ENCODE peak calls at places on chromosome 15, in seven cellular contexts. One of them, this sample, is unnamed.

GRCh38 chr15:46607103-46607502 is 972.3 kb downstream of the SQOR start:
- DNase-seq in stimulated activated CD8-positive, alpha-beta memory T cell treated with anti-CD3 and anti-CD28 coated beads, Interleukin-15, amount 100 ng/mL, for 1 hour: no peak
- DNase-seq in COR-L47: no peak
- DNase-seq in activated CD8-positive, alpha-beta memory T cell treated with anti-CD3 and anti-CD28 coated beads for 1 hour: no peak
- DNase-seq in testis: no peak
- DNase-seq in frontal cortex: no peak
- DNase-seq in AG08396: no peak
- DNase-seq in this sample: no peak

GRCh38 chr15:41847981-41848380 is 9.3 kb downstream of the PLA2G4B start:
- DNase-seq in testis: no peak
- DNase-seq in COR-L47: no peak
- DNase-seq in frontal cortex: no peak
- DNase-seq in activated CD8-positive, alpha-beta memory T cell treated with anti-CD3 and anti-CD28 coated beads for 1 hour: no peak
- DNase-seq in AG08396: no peak
- DNase-seq in stimulated activated CD8-positive, alpha-beta memory T cell treated with anti-CD3 and anti-CD28 coated beads, Interleukin-15, amount 100 ng/mL, for 1 hour: no peak
- DNase-seq in this sample: no peak

GRCh38 chr15:46170326-46170725 is 535.5 kb downstream of the SQOR start:
- DNase-seq in testis: no peak
- DNase-seq in frontal cortex: no peak
- DNase-seq in activated CD8-positive, alpha-beta memory T cell treated with anti-CD3 and anti-CD28 coated beads for 1 hour: no peak
- DNase-seq in AG08396: no peak
- DNase-seq in stimulated activated CD8-positive, alpha-beta memory T cell treated with anti-CD3 and anti-CD28 coated beads, Interleukin-15, amount 100 ng/mL, for 1 hour: no peak
- DNase-seq in COR-L47: no peak
- DNase-seq in this sample: no peak

GRCh38 chr15:62940755-62941361 is 101.7 kb upstream of the TPM1 start:
- DNase-seq in COR-L47: no peak
- DNase-seq in stimulated activated CD8-positive, alpha-beta memory T cell treated with anti-CD3 and anti-CD28 coated beads, Interleukin-15, amount 100 ng/mL, for 1 hour: no peak
- DNase-seq in AG08396: peak
- DNase-seq in testis: peak
- DNase-seq in frontal cortex: peak
- DNase-seq in activated CD8-positive, alpha-beta memory T cell treated with anti-CD3 and anti-CD28 coated beads for 1 hour: no peak
- DNase-seq in this sample: peak

GRCh38 chr15:32888221-32888761 is 170.5 kb downstream of the GREM1 start:
- DNase-seq in frontal cortex: no peak
- DNase-seq in COR-L47: no peak
- DNase-seq in stimulated activated CD8-positive, alpha-beta memory T cell treated with anti-CD3 and anti-CD28 coated beads, Interleukin-15, amount 100 ng/mL, for 1 hour: no peak
- DNase-seq in AG08396: no peak
- DNase-seq in testis: no peak
- DNase-seq in activated CD8-positive, alpha-beta memory T cell treated with anti-CD3 and anti-CD28 coated beads for 1 hour: no peak
- DNase-seq in this sample: no peak

GRCh38 chr15:67854358-67854757 is 14.5 kb upstream of the RNU6-1 start:
- DNase-seq in AG08396: no peak
- DNase-seq in frontal cortex: no peak
- DNase-seq in testis: no peak
- DNase-seq in COR-L47: no peak
- DNase-seq in activated CD8-positive, alpha-beta memory T cell treated with anti-CD3 and anti-CD28 coated beads for 1 hour: no peak
- DNase-seq in stimulated activated CD8-positive, alpha-beta memory T cell treated with anti-CD3 and anti-CD28 coated beads, Interleukin-15, amount 100 ng/mL, for 1 hour: no peak
- DNase-seq in this sample: no peak

GRCh38 chr15:26325495-26325894 is 447.4 kb downstream of the GABRB3 start:
- DNase-seq in stimulated activated CD8-positive, alpha-beta memory T cell treated with anti-CD3 and anti-CD28 coated beads, Interleukin-15, amount 100 ng/mL, for 1 hour: no peak
- DNase-seq in activated CD8-positive, alpha-beta memory T cell treated with anti-CD3 and anti-CD28 coated beads for 1 hour: no peak
- DNase-seq in AG08396: no peak
- DNase-seq in frontal cortex: no peak
- DNase-seq in COR-L47: no peak
- DNase-seq in testis: no peak
- DNase-seq in this sample: no peak

GRCh38 chr15:71146597-71146996 is 31.3 kb downstream of the THSD4 start:
- DNase-seq in COR-L47: no peak
- DNase-seq in frontal cortex: no peak
- DNase-seq in testis: no peak
- DNase-seq in activated CD8-positive, alpha-beta memory T cell treated with anti-CD3 and anti-CD28 coated beads for 1 hour: no peak
- DNase-seq in AG08396: no peak
- DNase-seq in stimulated activated CD8-positive, alpha-beta memory T cell treated with anti-CD3 and anti-CD28 coated beads, Interleukin-15, amount 100 ng/mL, for 1 hour: no peak
- DNase-seq in this sample: no peak

GRCh38 chr15:85337398-85338074 is 42.9 kb upstream of the AKAP13 start:
- DNase-seq in stimulated activated CD8-positive, alpha-beta memory T cell treated with anti-CD3 and anti-CD28 coated beads, Interleukin-15, amount 100 ng/mL, for 1 hour: no peak
- DNase-seq in COR-L47: no peak
- DNase-seq in activated CD8-positive, alpha-beta memory T cell treated with anti-CD3 and anti-CD28 coated beads for 1 hour: no peak
- DNase-seq in AG08396: no peak
- DNase-seq in frontal cortex: no peak
- DNase-seq in testis: no peak
- DNase-seq in this sample: no peak

GRCh38 chr15:77837649-77838025 is 204.9 kb upstream of the LINGO1 start:
- DNase-seq in activated CD8-positive, alpha-beta memory T cell treated with anti-CD3 and anti-CD28 coated beads for 1 hour: no peak
- DNase-seq in frontal cortex: no peak
- DNase-seq in stimulated activated CD8-positive, alpha-beta memory T cell treated with anti-CD3 and anti-CD28 coated beads, Interleukin-15, amount 100 ng/mL, for 1 hour: no peak
- DNase-seq in testis: no peak
- DNase-seq in AG08396: no peak
- DNase-seq in COR-L47: no peak
- DNase-seq in this sample: no peak

GRCh38 chr15:77863491-77864105 is 213.9 kb downstream of the TBC1D2B start:
- DNase-seq in COR-L47: no peak
- DNase-seq in frontal cortex: no peak
- DNase-seq in testis: no peak
- DNase-seq in stimulated activated CD8-positive, alpha-beta memory T cell treated with anti-CD3 and anti-CD28 coated beads, Interleukin-15, amount 100 ng/mL, for 1 hour: no peak
- DNase-seq in activated CD8-positive, alpha-beta memory T cell treated with anti-CD3 and anti-CD28 coated beads for 1 hour: no peak
- DNase-seq in AG08396: no peak
- DNase-seq in this sample: no peak